ENCODE peak calls at places on chromosomes 13 and 19, in ten cellular contexts. Y, Z, D, Q, R, F, A, O, U and X are unnamed samples. For H3K9me3 and H3K4me1, the result is how much of the 10 kb centered on the place peaks cover.

GRCh38 chr13:110216403-110217041 is 90.4 kb downstream of the COL4A1 start:
- DNase-seq in Y (peak), Z (no peak), D (no peak), Q (no peak), R (no peak), F (no peak), A (peak), O (no peak), U (no peak), X (no peak)

GRCh38 chr19:52896431-52897148 is 845 bp downstream of the ZNF320 start:
- DNase-seq in Y (peak), Z (peak), D (no peak), Q (peak), R (peak), F (peak), A (peak), O (peak), U (peak), X (peak)

GRCh38 chr13:83221256-83221655 is 661.0 kb downstream of the SLITRK1 start:
- DNase-seq in Y (peak), Z (no peak), D (peak), Q (no peak), R (no peak), F (no peak), A (no peak), O (no peak), U (peak), X (no peak)

GRCh38 chr19:6048348-6048747 is 62.0 kb downstream of the RFX2 start:
- DNase-seq in Y (no peak), Z (no peak), D (no peak), Q (no peak), R (no peak), F (no peak), A (no peak), O (no peak), U (no peak), X (no peak)

GRCh38 chr13:84430015-84430414 is 547.7 kb upstream of the SLITRK1 start:
- DNase-seq in Y (peak), Z (no peak), D (no peak), Q (no peak), R (no peak), F (no peak), A (no peak), O (no peak), U (no peak), X (no peak)

GRCh38 chr13:94859812-94860210 is 147.5 kb upstream of the SOX21 start:
- DNase-seq in Y (no peak), Z (no peak), D (no peak), Q (no peak), R (no peak), F (no peak), A (no peak), O (no peak), U (no peak), X (no peak)

GRCh38 chr13:79457948-79458347 is 23.0 kb upstream of the NDFIP2 start:
- DNase-seq in Y (peak), Z (no peak), D (no peak), Q (no peak), R (no peak), F (no peak), A (no peak), O (no peak), U (peak), X (no peak)

GRCh38 chr19:40286674-40287421 is 1.7 kb upstream of the AKT2 start:
- DNase-seq in Y (no peak), Z (no peak), D (no peak), Q (no peak), R (no peak), F (no peak), A (no peak), O (no peak), U (no peak), X (no peak)

GRCh38 chr13:107867701-107868661 is 347.4 kb downstream of the LIG4 start:
- DNase-seq in Y (peak), Z (no peak), D (peak), Q (no peak), R (peak), F (no peak), A (no peak), O (peak), U (peak), X (no peak)

GRCh38 chr19:2428027-2428690 is 773 bp upstream of the TIMM13 start:
- DNase-seq in Y (peak), Z (peak), D (no peak), Q (no peak), R (peak), F (no peak), A (no peak), O (peak), U (peak), X (peak)

GRCh38 chr19:35214766-35215422 is 13.6 kb downstream of the FAM187B start:
- DNase-seq in Y (no peak), Z (no peak), D (no peak), Q (no peak), R (no peak), F (no peak), A (no peak), O (no peak), U (no peak), X (no peak)

GRCh38 chr13:27309967-27310598 is 39.5 kb downstream of the RASL11A start:
- DNase-seq in Y (no peak), Z (no peak), D (peak), Q (no peak), R (no peak), F (no peak), A (no peak), O (no peak), U (no peak), X (no peak)

GRCh38 chr13:29688193-29688592 is 92.7 kb upstream of the SLC7A1 start:
- DNase-seq in Y (no peak), Z (no peak), D (no peak), Q (no peak), R (no peak), F (no peak), A (no peak), O (no peak), U (no peak), X (no peak)

GRCh38 chr19:51342631-51343569 is 961 bp upstream of the VSIG10L start:
- DNase-seq in Y (no peak), Z (no peak), D (no peak), Q (no peak), R (no peak), F (no peak), A (no peak), O (no peak), U (no peak), X (no peak)

GRCh38 chr19:49359851-49360845 is 2.1 kb downstream of the TEAD2 start:
- DNase-seq in Y (peak), Z (no peak), D (no peak), Q (no peak), R (no peak), F (no peak), A (no peak), O (no peak), U (no peak), X (no peak)

GRCh38 chr19:41264581-41265375 is 606 bp downstream of the HNRNPUL1 start:
- DNase-seq in Y (peak), Z (peak), D (peak), Q (peak), R (peak), F (peak), A (peak), O (peak), U (peak), X (peak)

GRCh38 chr13:97257800-97258799 is 36.0 kb downstream of the MBNL2 start:
- DNase-seq in Y (peak), Z (no peak), D (peak), Q (no peak), R (peak), F (peak), A (peak), O (peak), U (peak), X (no peak)

GRCh38 chr13:23509781-23510543 is 60.2 kb upstream of the TNFRSF19 start:
- DNase-seq in Y (peak), Z (no peak), D (no peak), Q (no peak), R (no peak), F (no peak), A (no peak), O (no peak), U (no peak), X (no peak)

GRCh38 chr13:75452564-75452963 is 29.4 kb downstream of the TBC1D4 start:
- DNase-seq in Y (peak), Z (no peak), D (no peak), Q (no peak), R (no peak), F (no peak), A (no peak), O (no peak), U (no peak), X (no peak)

GRCh38 chr13:95533545-95534135 is 18.9 kb upstream of the CLDN10 start:
- DNase-seq in Y (no peak), Z (peak), D (no peak), Q (no peak), R (peak), F (no peak), A (no peak), O (no peak), U (no peak), X (no peak)

GRCh38 chr19:3068071-3068470 is 5.8 kb upstream of the TLE5 start:
- DNase-seq in Y (no peak), Z (no peak), D (no peak), Q (no peak), R (peak), F (no peak), A (no peak), O (peak), U (no peak), X (no peak)

GRCh38 chr13:76812206-76812882 is 73.9 kb downstream of the KCTD12 start:
- DNase-seq in Y (peak), Z (no peak), D (no peak), Q (no peak), R (no peak), F (peak), A (peak), O (no peak), U (no peak), X (no peak)

GRCh38 chr19:49110567-49110966 is 3.6 kb upstream of the LIN7B start:
- DNase-seq in Y (no peak), Z (no peak), D (no peak), Q (no peak), R (no peak), F (no peak), A (no peak), O (no peak), U (no peak), X (no peak)

GRCh38 chr13:47837104-47837880 is 163.8 kb downstream of the SUCLA2 start:
- DNase-seq in Y (no peak), Z (no peak), D (no peak), Q (no peak), R (no peak), F (no peak), A (no peak), O (no peak), U (no peak), X (no peak)

GRCh38 chr13:99322297-99323103 is 15.3 kb upstream of the GPR183 start:
- DNase-seq in Y (peak), Z (no peak), D (no peak), Q (peak), R (no peak), F (no peak), A (no peak), O (no peak), U (peak), X (no peak)

GRCh38 chr19:4502282-4503223 is 15.7 kb downstream of the PLIN4 start:
- DNase-seq in Y (no peak), Z (no peak), D (no peak), Q (no peak), R (no peak), F (no peak), A (no peak), O (peak), U (no peak), X (no peak)

DNA sequence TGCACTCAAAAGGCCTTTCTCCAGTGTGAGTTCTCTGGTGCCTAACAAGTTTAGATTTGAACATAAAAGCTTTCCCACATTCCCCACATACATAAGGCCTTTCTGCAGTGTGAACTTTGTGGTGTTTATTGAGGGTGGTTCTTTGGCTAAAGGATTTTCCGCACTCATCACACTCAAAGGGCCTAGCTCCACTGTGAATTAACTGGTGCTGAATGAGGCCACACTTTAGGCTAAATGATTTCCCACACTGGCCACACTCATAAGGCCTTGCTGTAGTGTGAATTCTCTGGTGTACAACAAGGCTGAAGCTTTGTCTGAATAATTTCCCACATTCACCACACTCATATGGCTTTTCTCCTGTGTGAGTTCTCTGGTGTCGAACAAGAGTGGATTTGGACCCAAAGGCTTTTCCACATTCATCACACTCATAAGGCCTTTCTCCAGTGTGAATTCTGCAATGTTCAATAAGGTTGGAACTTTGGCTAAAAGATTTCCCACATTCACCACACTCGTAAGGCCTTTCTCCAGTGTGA is 6.2 kb downstream of the ZNF416 start:
- DNase-seq in Y (no peak), Z (no peak), D (no peak), Q (no peak), R (no peak), F (no peak), A (no peak), O (no peak), U (no peak), X (no peak)
- H3K9me3 ChIP-seq in Y (under half), Z (under half), D (half or more), Q (half or more), R (under half), F (half or more), A (half or more), O (under half), U (under half), X (half or more)

GRCh38 chr13:36680918-36681317 is 7.1 kb downstream of the SERTM1 start:
- DNase-seq in Y (no peak), Z (no peak), D (no peak), Q (no peak), R (no peak), F (no peak), A (no peak), O (no peak), U (no peak), X (no peak)
- TF ChIP-seq CTCF in Y (no peak), Z (no peak), D (no peak), Q (no peak), R (no peak), F (no peak), A (no peak), O (no peak), U (no peak), X (no peak)

DNA sequence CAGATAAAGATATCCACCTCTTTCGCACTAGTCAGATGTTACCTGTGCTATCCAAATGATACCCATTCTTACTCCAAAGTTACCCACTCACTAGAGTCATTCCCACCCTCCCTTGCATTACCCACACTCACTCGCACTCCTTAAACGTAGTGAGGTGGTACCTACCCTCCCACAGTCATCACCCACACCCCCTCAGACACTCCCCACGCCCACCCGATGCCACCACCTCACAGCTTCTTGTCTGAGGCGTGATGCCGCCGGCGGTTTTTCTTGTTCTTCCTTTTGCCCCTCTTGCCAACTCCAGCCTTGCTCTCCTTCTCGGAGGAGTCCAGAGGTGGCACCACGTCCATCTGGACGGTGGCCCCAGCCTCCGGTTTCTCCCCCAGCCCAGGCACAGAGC is 1.2 kb downstream of the PNMA8C start:
- DNase-seq in Y (no peak), Z (no peak), D (no peak), Q (no peak), R (no peak), F (no peak), A (no peak), O (no peak), U (no peak), X (no peak)
- H3K4me1 ChIP-seq in Y (under half), Z (under half), D (under half), Q (under half), R (under half), F (under half), A (under half), O (under half), U (under half), X (under half)

GRCh38 chr19:57905258-57905657 is 11.1 kb downstream of the ZNF417 start:
- DNase-seq in Y (no peak), Z (no peak), D (no peak), Q (no peak), R (no peak), F (no peak), A (no peak), O (no peak), U (no peak), X (no peak)
- H3K9me3 ChIP-seq in Y (under half), Z (under half), D (half or more), Q (under half), R (under half), F (half or more), A (under half), O (under half), U (under half), X (under half)

DNA sequence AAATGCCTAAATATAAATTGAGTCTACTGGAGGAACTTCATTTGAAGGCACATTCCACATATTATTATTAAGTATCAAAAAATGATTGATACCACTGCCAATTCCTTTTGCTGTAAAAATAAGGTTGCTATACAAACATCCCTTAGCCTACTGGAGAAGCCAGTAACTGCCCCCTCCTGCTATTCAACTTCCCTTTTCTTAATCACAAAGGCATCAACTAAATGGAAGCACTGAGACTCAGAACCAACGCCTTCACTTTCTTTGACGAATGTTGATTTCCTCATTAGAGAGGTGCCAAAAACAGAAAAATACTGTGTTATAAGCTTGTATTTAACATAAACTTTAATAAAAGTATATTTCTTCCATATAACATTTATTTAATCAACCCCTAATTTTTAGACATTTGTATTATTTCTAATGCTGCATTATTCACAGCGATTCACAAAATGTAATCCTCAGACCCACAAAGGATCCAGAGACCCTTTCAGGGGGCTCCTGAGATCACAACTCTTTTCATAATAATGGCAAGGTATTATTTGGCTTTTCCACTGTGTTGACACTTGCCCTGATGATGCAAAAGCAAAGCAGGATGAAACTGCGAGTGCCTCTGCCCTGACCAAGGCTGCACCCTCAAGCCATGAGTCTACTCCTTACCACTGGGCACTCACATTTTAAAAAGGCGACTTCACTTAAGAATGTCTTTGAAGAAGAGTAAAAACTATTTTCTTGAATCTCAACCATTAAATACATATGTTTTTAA is 11.6 kb downstream of the ELF1 start:
- DNase-seq in Y (no peak), Z (no peak), D (no peak), Q (no peak), R (no peak), F (no peak), A (no peak), O (no peak), U (peak), X (no peak)
- TF ChIP-seq CTCF in Y (no peak), Z (no peak), D (no peak), Q (no peak), R (no peak), F (no peak), A (no peak), O (no peak), U (no peak), X (no peak)